ENCODE peak calls at places on chromosomes 3 and 15, in six cellular contexts. K is uterus, U is lower lobe of right lung, J is endodermal cell, O is WERI-Rb-1, Z is ovary. A is an unnamed sample.

GRCh38 chr15:65305776-65306175 is 1.3 kb downstream of the RNU5B-1 start:
- DNase-seq in U (no peak), Z (no peak), J (no peak), O (no peak), K (no peak), A (no peak)

GRCh38 chr3:37198996-37199395 is 24.6 kb upstream of the LRRFIP2 start:
- DNase-seq in K (no peak), O (no peak), Z (no peak), U (no peak), J (no peak), A (no peak)

GRCh38 chr15:40420071-40420713 is 14.6 kb downstream of the IVD start:
- DNase-seq in J (no peak), U (no peak), O (no peak), Z (peak), K (no peak), A (no peak)

GRCh38 chr3:69740103-69741021 is 1.1 kb downstream of the MITF start:
- DNase-seq in Z (peak), O (peak), J (peak), K (peak), U (peak), A (peak)

GRCh38 chr3:48674505-48674904 is 11.2 kb downstream of the NCKIPSD start:
- DNase-seq in J (no peak), U (no peak), O (no peak), K (no peak), Z (no peak), A (no peak)

GRCh38 chr15:50046159-50046558 is 72.9 kb downstream of the ATP8B4 start:
- DNase-seq in K (no peak), O (no peak), J (no peak), U (no peak), Z (no peak), A (no peak)

GRCh38 chr15:39670687-39671086 is 89.8 kb downstream of the THBS1 start:
- DNase-seq in J (no peak), K (no peak), O (no peak), U (no peak), Z (no peak), A (no peak)

GRCh38 chr3:153079386-153079785 is 82.6 kb upstream of the RAP2B start:
- DNase-seq in U (no peak), O (peak), K (no peak), J (no peak), Z (no peak), A (no peak)

GRCh38 chr3:185393055-185393454 is 30.1 kb downstream of the MAP3K13 start:
- DNase-seq in U (no peak), K (no peak), O (no peak), J (no peak), Z (no peak), A (no peak)

GRCh38 chr3:47082519-47082918 is 81.4 kb downstream of the SETD2 start:
- DNase-seq in K (no peak), U (no peak), Z (no peak), O (no peak), J (no peak), A (no peak)

GRCh38 chr15:20341901-20342605 is 199.5 kb downstream of the GOLGA6L6 start:
- DNase-seq in Z (peak), O (peak), K (peak), U (peak), J (peak), A (no peak)

GRCh38 chr15:29103825-29104565 is 165.6 kb downstream of the NSMCE3 start:
- DNase-seq in K (no peak), Z (peak), J (peak), U (peak), O (peak), A (peak)

GRCh38 chr3:7779331-7779730 is 722.3 kb upstream of the LMCD1 start:
- DNase-seq in U (no peak), O (no peak), Z (no peak), K (no peak), J (no peak), A (no peak)

GRCh38 chr3:142998439-142998838 is 2.9 kb upstream of the U2SURP start:
- DNase-seq in U (no peak), O (no peak), Z (no peak), K (no peak), J (no peak), A (no peak)

GRCh38 chr3:97106652-97106989 is 292.2 kb downstream of the EPHA6 start:
- DNase-seq in U (no peak), J (no peak), K (no peak), Z (no peak), O (no peak), A (no peak)

GRCh38 chr3:147939425-147940196 is 530.4 kb downstream of the ZIC1 start:
- DNase-seq in U (no peak), J (no peak), K (no peak), Z (no peak), O (no peak), A (no peak)

GRCh38 chr3:15899438-15899837 is 101.7 kb upstream of the ANKRD28 start:
- DNase-seq in Z (no peak), K (no peak), J (peak), U (no peak), O (no peak), A (no peak)

GRCh38 chr3:4644954-4645353 is 151.8 kb downstream of the ITPR1 start:
- DNase-seq in Z (no peak), K (no peak), J (no peak), U (no peak), O (no peak), A (no peak)

GRCh38 chr15:53539878-53540277 is 219.6 kb downstream of the WDR72 start:
- DNase-seq in O (no peak), U (no peak), K (no peak), J (no peak), Z (no peak), A (no peak)

GRCh38 chr3:117019082-117019713 is 309.6 kb downstream of the TUSC7 start:
- DNase-seq in Z (peak), K (peak), U (no peak), O (peak), J (peak), A (peak)

GRCh38 chr3:27615555-27615954 is 106.6 kb downstream of the EOMES start:
- DNase-seq in O (no peak), J (no peak), Z (no peak), K (no peak), U (no peak), A (no peak)

GRCh38 chr15:81056276-81056675 is 55.6 kb downstream of the TLNRD1 start:
- DNase-seq in Z (no peak), U (no peak), K (no peak), O (no peak), J (no peak), A (no peak)

GRCh38 chr15:31574761-31575160 is 248.1 kb downstream of the KLF13 start:
- DNase-seq in J (no peak), K (no peak), O (no peak), U (no peak), Z (no peak), A (no peak)

GRCh38 chr15:66472176-66472999 is 25.2 kb downstream of the SNAPC5 start:
- DNase-seq in U (no peak), O (no peak), Z (no peak), K (no peak), J (peak), A (no peak)

GRCh38 chr3:72310028-72310987 is 525.4 kb upstream of the PROK2 start:
- DNase-seq in O (no peak), Z (no peak), J (no peak), U (no peak), K (peak), A (no peak)

GRCh38 chr3:72311425-72311824 is 526.5 kb upstream of the PROK2 start:
- DNase-seq in J (no peak), O (no peak), K (no peak), U (no peak), Z (no peak), A (peak)

GRCh38 chr3:72313308-72313707 is 528.4 kb upstream of the PROK2 start:
- DNase-seq in K (no peak), J (no peak), U (no peak), O (no peak), Z (no peak), A (no peak)

GRCh38 chr3:72309626-72310025 is 524.7 kb upstream of the PROK2 start:
- DNase-seq in J (no peak), K (no peak), Z (no peak), U (no peak), O (no peak), A (no peak)

GRCh38 chr3:72312339-72312738 is 527.4 kb upstream of the PROK2 start:
- DNase-seq in Z (no peak), U (no peak), O (no peak), J (no peak), K (no peak), A (no peak)
- H3K27ac ChIP-seq in Z (no peak), U (no peak), O (no peak), J (no peak), K (no peak), A (no peak)

GRCh38 chr15:76439542-76439941 is 103.0 kb downstream of the ISL2 start:
- DNase-seq in O (no peak), U (no peak), Z (no peak), J (peak), K (no peak), A (no peak)
- H3K4me3 ChIP-seq in O (no peak), U (no peak), Z (no peak), J (no peak), K (no peak), A (no peak)

DNA sequence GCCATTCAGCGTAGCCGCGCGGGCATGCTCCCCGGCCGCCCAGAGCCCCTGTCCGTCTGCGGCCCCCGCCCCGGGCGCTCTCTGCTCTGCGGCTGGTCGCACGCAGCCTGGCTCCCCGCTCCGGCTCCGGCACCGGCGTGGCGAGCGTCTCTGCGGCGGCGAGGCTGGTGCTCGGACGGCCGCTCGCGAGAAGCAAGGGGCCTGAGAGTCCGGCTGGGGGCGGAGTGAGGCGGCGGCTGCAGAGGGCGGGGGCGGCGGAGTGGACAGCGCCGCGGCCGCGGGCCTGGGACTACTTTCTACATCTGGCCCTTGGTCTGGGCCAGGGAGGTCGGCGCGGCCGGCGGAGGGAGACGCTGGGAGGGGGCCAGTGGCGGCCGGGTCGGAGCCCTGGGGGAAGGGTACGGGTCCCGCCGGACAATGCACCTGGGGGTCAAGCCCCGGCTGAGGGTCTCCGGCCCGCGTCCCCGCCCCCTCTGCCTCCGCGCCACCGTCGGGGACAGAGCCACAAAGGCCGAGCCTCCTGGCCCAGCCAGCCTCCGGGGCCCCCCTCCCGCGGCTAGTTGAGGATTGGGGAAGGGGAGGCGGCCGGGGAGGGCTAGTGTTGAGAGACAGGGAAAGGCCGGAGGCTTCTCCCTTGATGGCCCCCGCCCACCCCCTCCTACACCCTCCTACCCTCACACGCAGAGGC is at the start of gene PRTG:
- DNase-seq in U (peak), Z (peak), J (peak), O (peak), K (peak), A (peak)
- H3K27ac ChIP-seq in U (peak), Z (peak), J (peak), O (peak), K (peak), A (peak)

GRCh38 chr3:123584284-123584987 is 417 bp downstream of the HACD2 start:
- DNase-seq in O (no peak), J (no peak), Z (no peak), U (peak), K (peak), A (peak)

GRCh38 chr3:123586966-123587365 is 2.1 kb upstream of the HACD2 start:
- DNase-seq in J (no peak), O (no peak), K (no peak), U (no peak), Z (no peak), A (no peak)

GRCh38 chr3:123584988-123585937 is at the start of gene HACD2:
- DNase-seq in Z (peak), J (peak), K (peak), U (peak), O (peak), A (peak)

GRCh38 chr3:123586131-123586530 is 1.3 kb upstream of the HACD2 start:
- DNase-seq in Z (no peak), K (no peak), U (no peak), O (peak), J (peak), A (peak)

GRCh38 chr3:123587399-123587798 is 2.5 kb upstream of the HACD2 start:
- DNase-seq in O (no peak), K (no peak), J (peak), U (no peak), Z (no peak), A (no peak)
- H3K4me3 ChIP-seq in O (no peak), K (no peak), J (peak), U (no peak), Z (no peak), A (no peak)

A was measured in testis.